ENCODE peak calls at places on chromosomes 13 and 19, in seven cellular contexts. One of them, this sample, is unnamed.

GRCh38 chr19:18009412-18010066 is 1.6 kb downstream of the ARRDC2 start:
- DNase-seq in GM12864: no peak
- DNase-seq in DMS 273 treated with DMSO at 0.1 percent for 48 hours: no peak
- DNase-seq in KBM-7: no peak
- DNase-seq in cardiac muscle cell: no peak
- DNase-seq in spleen: no peak
- DNase-seq in fibroblast of lung: no peak
- DNase-seq in this sample: no peak

GRCh38 chr19:50516456-50516855 is 2.7 kb upstream of the ASPDH start:
- DNase-seq in KBM-7: no peak
- DNase-seq in cardiac muscle cell: no peak
- DNase-seq in fibroblast of lung: no peak
- DNase-seq in spleen: peak; percentile 51
- DNase-seq in GM12864: no peak
- DNase-seq in DMS 273 treated with DMSO at 0.1 percent for 48 hours: no peak
- DNase-seq in this sample: no peak

GRCh38 chr19:39078436-39079200 is 5.5 kb upstream of the ACP7 start:
- DNase-seq in KBM-7: no peak
- DNase-seq in cardiac muscle cell: peak; percentile 91
- DNase-seq in fibroblast of lung: peak; percentile 89
- DNase-seq in DMS 273 treated with DMSO at 0.1 percent for 48 hours: no peak
- DNase-seq in spleen: no peak
- DNase-seq in GM12864: no peak
- DNase-seq in this sample: no peak

GRCh38 chr13:93244918-93245280 is 18.3 kb downstream of the GPC6 start:
- DNase-seq in GM12864: no peak
- DNase-seq in spleen: no peak
- DNase-seq in fibroblast of lung: no peak
- DNase-seq in DMS 273 treated with DMSO at 0.1 percent for 48 hours: no peak
- DNase-seq in KBM-7: no peak
- DNase-seq in cardiac muscle cell: peak; percentile 61
- DNase-seq in this sample: no peak

GRCh38 chr13:27868639-27869435 is 51.0 kb upstream of the PDX1 start:
- DNase-seq in spleen: no peak
- DNase-seq in GM12864: no peak
- DNase-seq in KBM-7: peak; percentile 54
- DNase-seq in fibroblast of lung: peak; percentile 8
- DNase-seq in DMS 273 treated with DMSO at 0.1 percent for 48 hours: no peak
- DNase-seq in cardiac muscle cell: peak; percentile 19
- DNase-seq in this sample: no peak

GRCh38 chr13:75258159-75258782 is 223.7 kb downstream of the TBC1D4 start:
- DNase-seq in KBM-7: peak; percentile 50
- DNase-seq in spleen: no peak
- DNase-seq in cardiac muscle cell: peak; percentile 70
- DNase-seq in DMS 273 treated with DMSO at 0.1 percent for 48 hours: no peak
- DNase-seq in fibroblast of lung: peak; percentile 68
- DNase-seq in GM12864: peak; percentile 1
- DNase-seq in this sample: no peak

GRCh38 chr19:29418106-29418684 is 107.6 kb upstream of the VSTM2B start:
- DNase-seq in spleen: no peak
- DNase-seq in fibroblast of lung: no peak
- DNase-seq in DMS 273 treated with DMSO at 0.1 percent for 48 hours: no peak
- DNase-seq in GM12864: no peak
- DNase-seq in cardiac muscle cell: no peak
- DNase-seq in KBM-7: no peak
- DNase-seq in this sample: no peak

GRCh38 chr19:13985771-13986347 is 20.3 kb downstream of the RFX1 start:
- DNase-seq in spleen: no peak
- DNase-seq in fibroblast of lung: no peak
- DNase-seq in DMS 273 treated with DMSO at 0.1 percent for 48 hours: no peak
- DNase-seq in cardiac muscle cell: no peak
- DNase-seq in GM12864: no peak
- DNase-seq in KBM-7: no peak
- DNase-seq in this sample: no peak